ENCODE peak calls at places on chromosome 17, in eight cellular contexts. Z is GF-D8; N is neuronal stem cell; H is posterior vena cava; W is activated T-cell treated with anti-CD3 and anti-CD28 coated beads, Interleukin-2, amount 50 U/mL, for 48 hours; T is stimulated activated CD4-positive, alpha-beta T cell treated with anti-CD3 and anti-CD28 coated beads, Interleukin-1b, Interleukin-23, amount 100 ng/mL, for 1 hour; D is OCI-M1; K is thoracic aorta. S is an unnamed sample.

GRCh38 chr17:28405632-28406477 is at the start of gene SLC46A1:
- DNase-seq in H (peak), K (no peak), D (no peak), T (no peak), Z (no peak), N (no peak), W (peak), S (peak)

GRCh38 chr17:82548681-82549303 is 29.3 kb downstream of the FOXK2 start:
- DNase-seq in D (no peak), Z (peak), H (no peak), T (no peak), K (no peak), N (no peak), W (no peak), S (no peak)

GRCh38 chr17:49482144-49482817 is 12.8 kb upstream of the NGFR start:
- DNase-seq in W (no peak), Z (no peak), H (no peak), K (no peak), N (no peak), T (no peak), D (peak), S (no peak)

GRCh38 chr17:54991567-54991966 is 23.0 kb downstream of the STXBP4 start:
- DNase-seq in N (no peak), T (no peak), K (no peak), D (no peak), H (no peak), W (no peak), Z (no peak), S (no peak)

GRCh38 chr17:27232328-27232727 is 61.6 kb upstream of the WSB1 start:
- DNase-seq in N (no peak), T (no peak), Z (no peak), W (no peak), D (no peak), H (no peak), K (no peak), S (no peak)

GRCh38 chr17:76478730-76479514 is 11.5 kb downstream of the AANAT start:
- DNase-seq in H (peak), T (no peak), W (no peak), D (no peak), N (no peak), K (no peak), Z (no peak), S (peak)

GRCh38 chr17:62101519-62101918 is 36.4 kb upstream of the MED13 start:
- DNase-seq in Z (no peak), K (no peak), N (no peak), D (no peak), H (no peak), T (no peak), W (no peak), S (no peak)

GRCh38 chr17:40319651-40320550 is 10.9 kb downstream of the RARA start:
- DNase-seq in N (no peak), D (no peak), T (peak), K (no peak), H (peak), Z (peak), W (no peak), S (peak)

GRCh38 chr17:189444-189843 is 8.0 kb upstream of the DOC2B start:
- DNase-seq in W (no peak), N (no peak), D (no peak), H (no peak), T (no peak), K (no peak), Z (no peak), S (no peak)

GRCh38 chr17:8384801-8385335 is 1.9 kb upstream of the RPL26 start:
- DNase-seq in W (no peak), D (no peak), T (no peak), Z (no peak), N (no peak), H (no peak), K (no peak), S (no peak)

GRCh38 chr17:72030067-72030899 is 90.5 kb upstream of the SOX9 start:
- DNase-seq in K (no peak), N (peak), H (no peak), D (no peak), W (peak), T (no peak), Z (no peak), S (peak)

GRCh38 chr17:81832608-81833159 is 407 bp downstream of the MCRIP1 start:
- DNase-seq in H (no peak), D (peak), W (peak), T (no peak), K (no peak), N (no peak), Z (no peak), S (peak)

GRCh38 chr17:60416368-60416925 is 5.8 kb upstream of the CHCT1 start:
- DNase-seq in Z (no peak), H (no peak), N (no peak), K (no peak), T (no peak), D (no peak), W (no peak), S (no peak)

GRCh38 chr17:78818932-78819331 is 21.7 kb downstream of the USP36 start:
- DNase-seq in N (no peak), K (no peak), H (peak), D (no peak), Z (peak), T (no peak), W (no peak), S (no peak)

GRCh38 chr17:38469875-38470274 is 41.6 kb downstream of the ARHGAP23 start:
- DNase-seq in K (no peak), N (no peak), T (no peak), W (no peak), H (no peak), Z (no peak), D (no peak), S (no peak)

GRCh38 chr17:76134911-76135809 is 5.9 kb downstream of the FOXJ1 start:
- DNase-seq in T (no peak), K (no peak), N (no peak), H (no peak), W (no peak), D (no peak), Z (no peak), S (no peak)

GRCh38 chr17:1999557-2000251 is 25.4 kb downstream of the RTN4RL1 start:
- DNase-seq in W (no peak), H (no peak), K (no peak), N (peak), D (no peak), T (no peak), Z (no peak), S (peak)

GRCh38 chr17:81338301-81339179 is 43.4 kb upstream of the SLC38A10 start:
- DNase-seq in Z (no peak), N (no peak), W (no peak), T (no peak), D (no peak), H (no peak), K (no peak), S (no peak)

GRCh38 chr17:47192549-47192948 is 3.5 kb upstream of the CDC27 start:
- DNase-seq in K (no peak), D (peak), W (no peak), H (no peak), N (no peak), Z (no peak), T (no peak), S (no peak)

GRCh38 chr17:42667088-42667951 is 8.2 kb downstream of the TUBG2 start:
- DNase-seq in W (no peak), N (no peak), K (no peak), D (no peak), Z (no peak), H (peak), T (no peak), S (no peak)

GRCh38 chr17:72931163-72931562 is 161.3 kb downstream of the SLC39A11 start:
- DNase-seq in K (no peak), T (no peak), Z (no peak), N (no peak), H (no peak), W (no peak), D (no peak), S (no peak)